ENCODE peak calls at places on chromosomes 6 and 20, in four cellular contexts. N is dorsolateral prefrontal cortex, E is fibroblast of lung, Z is ovary. Y is an unnamed sample. For H3K27me3, the result is how much of the 10 kb centered on the place peaks cover.

GRCh38 chr6:156827382-156827781 is 50.2 kb downstream of the ARID1B start:
- DNase-seq in N (no peak), E (peak), Z (peak), Y (no peak)

GRCh38 chr6:146770965-146771735 is 172.4 kb downstream of the ADGB start:
- DNase-seq in N (no peak), E (no peak), Z (no peak), Y (no peak)

GRCh38 chr6:145669627-145670034 is 65.7 kb downstream of the EPM2A start:
- DNase-seq in N (no peak), E (peak), Z (no peak), Y (no peak)

GRCh38 chr6:6858533-6858982 is 249.2 kb upstream of the RREB1 start:
- DNase-seq in N (no peak), E (no peak), Z (no peak), Y (no peak)

GRCh38 chr6:37276916-37277509 is 19.1 kb upstream of the TMEM217 start:
- DNase-seq in N (no peak), E (no peak), Z (no peak), Y (no peak)

GRCh38 chr6:113488061-113488460 is 369.1 kb upstream of the MARCKS start:
- DNase-seq in N (no peak), E (no peak), Z (no peak), Y (no peak)

GRCh38 chr20:44035924-44036323 is 121.3 kb downstream of the TOX2 start:
- DNase-seq in N (no peak), E (no peak), Z (no peak), Y (no peak)

GRCh38 chr6:156935000-156935399 is 157.8 kb downstream of the ARID1B start:
- DNase-seq in N (no peak), E (no peak), Z (no peak), Y (no peak)

GRCh38 chr6:29530671-29531310 is 28.7 kb downstream of the UBD start:
- DNase-seq in N (no peak), E (no peak), Z (no peak), Y (no peak)

GRCh38 chr6:152458648-152459047 is 178.5 kb downstream of the SYNE1 start:
- DNase-seq in N (no peak), E (peak), Z (no peak), Y (no peak)

GRCh38 chr6:134449781-134450180 is 131.9 kb upstream of the SGK1 start:
- DNase-seq in N (no peak), E (peak), Z (no peak), Y (peak)

GRCh38 chr20:34365765-34366213 is 2.7 kb downstream of the ITCH start:
- DNase-seq in N (no peak), E (no peak), Z (no peak), Y (no peak)

GRCh38 chr6:41492261-41492891 is 53.8 kb upstream of the FOXP4 start:
- DNase-seq in N (no peak), E (no peak), Z (no peak), Y (no peak)

GRCh38 chr20:58344741-58345140 is 35.2 kb downstream of the RAB22A start:
- DNase-seq in N (no peak), E (no peak), Z (no peak), Y (no peak)

GRCh38 chr6:82006027-82006738 is 241.4 kb downstream of the IBTK start:
- DNase-seq in N (no peak), E (peak), Z (no peak), Y (no peak)

GRCh38 chr6:71289039-71289801 is 609 bp downstream of the OGFRL1 start:
- DNase-seq in N (no peak), E (no peak), Z (peak), Y (peak)

GRCh38 chr6:36544228-36544627 is 3.1 kb downstream of the STK38 start:
- DNase-seq in N (no peak), E (peak), Z (no peak), Y (no peak)

GRCh38 chr6:110710115-110710514 is 105.2 kb downstream of the CDK19 start:
- DNase-seq in N (no peak), E (no peak), Z (no peak), Y (no peak)

GRCh38 chr6:110708295-110708965 is 106.8 kb downstream of the CDK19 start:
- DNase-seq in N (no peak), E (peak), Z (no peak), Y (no peak)

GRCh38 chr6:110714143-110714542 is 101.1 kb downstream of the CDK19 start:
- DNase-seq in N (no peak), E (peak), Z (no peak), Y (no peak)

GRCh38 chr6:110712238-110712637 is 103.0 kb downstream of the CDK19 start:
- DNase-seq in N (no peak), E (no peak), Z (no peak), Y (no peak)
- H3K27ac ChIP-seq in N (no peak), E (no peak), Z (no peak), Y (no peak)

DNA sequence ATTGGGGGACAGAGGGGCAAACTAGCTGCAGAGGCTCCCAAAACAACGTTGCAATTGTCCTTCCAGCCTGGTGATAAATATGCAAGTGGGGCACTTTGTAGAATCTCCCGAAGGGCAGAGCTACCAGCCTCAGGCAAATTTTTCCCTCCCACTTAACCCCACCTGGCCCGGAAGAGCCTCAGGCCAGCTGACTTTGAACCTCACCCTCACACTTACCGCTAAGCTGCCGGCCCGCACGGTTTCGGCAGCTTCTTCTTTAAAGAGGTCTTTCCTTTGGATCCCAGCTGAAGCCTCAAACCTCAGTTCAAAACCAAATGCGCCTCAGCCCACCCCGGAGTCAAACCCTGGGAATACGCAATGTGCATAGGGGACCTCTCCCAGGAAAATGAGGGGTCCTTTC is 2.5 kb downstream of the OVOL2 start:
- DNase-seq in N (no peak), E (no peak), Z (no peak), Y (no peak)
- H3K27me3 ChIP-seq in N (half or more), E (half or more), Z (under half), Y (under half)

GRCh38 chr20:52410182-52410647 is 218.6 kb upstream of the ZFP64 start:
- DNase-seq in N (no peak), E (peak), Z (no peak), Y (no peak)
- H3K27ac ChIP-seq in N (no peak), E (no peak), Z (no peak), Y (no peak)

GRCh38 chr20:25038591-25039015 is 19.3 kb downstream of the ACSS1 start:
- DNase-seq in N (no peak), E (no peak), Z (no peak), Y (no peak)
- H3K27me3 ChIP-seq in N (under half), E (under half), Z (under half), Y (under half)

Y was measured in pancreas.